ENCODE peak calls at places on chromosomes 3 and 15, in five cellular contexts. One of them, this sample, is unnamed.

GRCh38 chr15:59190291-59190690 is 16.4 kb upstream of the LDHAL6B start:
- DNase-seq in OCI-LY7: no peak
- DNase-seq in mesendoderm: no peak
- DNase-seq in GM23248: no peak
- DNase-seq in keratinocyte: no peak
- DNase-seq in this sample: no peak

GRCh38 chr3:50467932-50468331 is 35.5 kb downstream of the CACNA2D2 start:
- DNase-seq in OCI-LY7: no peak
- DNase-seq in mesendoderm: no peak
- DNase-seq in GM23248: no peak
- DNase-seq in keratinocyte: no peak
- DNase-seq in this sample: no peak

GRCh38 chr3:71385040-71385685 is 198.4 kb downstream of the FOXP1 start:
- DNase-seq in OCI-LY7: no peak
- DNase-seq in mesendoderm: no peak
- DNase-seq in GM23248: no peak
- DNase-seq in keratinocyte: no peak
- DNase-seq in this sample: no peak

GRCh38 chr15:57550640-57551039 is 41.1 kb upstream of the MYZAP start:
- DNase-seq in OCI-LY7: no peak
- DNase-seq in mesendoderm: peak; percentile 35
- DNase-seq in GM23248: no peak
- DNase-seq in keratinocyte: no peak
- DNase-seq in this sample: no peak

GRCh38 chr15:51286816-51287215 is 51.6 kb downstream of the CYP19A1 start:
- DNase-seq in OCI-LY7: no peak
- DNase-seq in mesendoderm: peak; percentile 73
- DNase-seq in GM23248: no peak
- DNase-seq in keratinocyte: no peak
- DNase-seq in this sample: no peak

GRCh38 chr3:8652323-8652987 is 7.9 kb upstream of the SSUH2 start:
- DNase-seq in OCI-LY7: no peak
- DNase-seq in mesendoderm: no peak
- DNase-seq in GM23248: no peak
- DNase-seq in keratinocyte: no peak
- DNase-seq in this sample: no peak

GRCh38 chr3:141231923-141232861 is 567 bp downstream of the PXYLP1 start:
- DNase-seq in OCI-LY7: no peak
- DNase-seq in mesendoderm: peak; percentile 62
- DNase-seq in GM23248: peak; percentile 45
- DNase-seq in keratinocyte: no peak
- DNase-seq in this sample: peak; percentile 19

GRCh38 chr15:88810449-88810848 is 7.2 kb downstream of the ACAN start:
- DNase-seq in OCI-LY7: no peak
- DNase-seq in mesendoderm: peak; percentile 73
- DNase-seq in GM23248: peak; percentile 48
- DNase-seq in keratinocyte: no peak
- DNase-seq in this sample: no peak

GRCh38 chr15:57031082-57031481 is 112.6 kb downstream of the TCF12 start:
- DNase-seq in OCI-LY7: no peak
- DNase-seq in mesendoderm: no peak
- DNase-seq in GM23248: no peak
- DNase-seq in keratinocyte: no peak
- DNase-seq in this sample: no peak

GRCh38 chr15:90266485-90266884 is 1.0 kb downstream of the NGRN start:
- DNase-seq in OCI-LY7: peak; percentile 20
- DNase-seq in mesendoderm: no peak
- DNase-seq in GM23248: peak; percentile 81
- DNase-seq in keratinocyte: no peak
- DNase-seq in this sample: peak; percentile 47

GRCh38 chr3:120399372-120399771 is 50.2 kb upstream of the LRRC58 start:
- DNase-seq in OCI-LY7: peak; percentile 26
- DNase-seq in mesendoderm: no peak
- DNase-seq in GM23248: no peak
- DNase-seq in keratinocyte: no peak
- DNase-seq in this sample: no peak

GRCh38 chr3:38004415-38005075 is 14.0 kb downstream of the VILL start:
- DNase-seq in OCI-LY7: peak; percentile 62
- DNase-seq in mesendoderm: peak; percentile 63
- DNase-seq in GM23248: peak; percentile 82
- DNase-seq in keratinocyte: no peak
- DNase-seq in this sample: peak; percentile 50

GRCh38 chr15:80242132-80242769 is 9.8 kb downstream of the CTXND1 start:
- DNase-seq in OCI-LY7: peak; percentile 51
- DNase-seq in mesendoderm: peak; percentile 97
- DNase-seq in GM23248: peak; percentile 59
- DNase-seq in keratinocyte: peak; percentile 11
- DNase-seq in this sample: no peak

GRCh38 chr3:146469206-146470017 is at the start of gene PLSCR2:
- DNase-seq in OCI-LY7: peak; percentile 87
- DNase-seq in mesendoderm: peak; percentile 61
- DNase-seq in GM23248: peak; percentile 30
- DNase-seq in keratinocyte: no peak
- DNase-seq in this sample: peak; percentile 71

GRCh38 chr3:85710490-85710889 is 751.7 kb downstream of the CADM2 start:
- DNase-seq in OCI-LY7: no peak
- DNase-seq in mesendoderm: no peak
- DNase-seq in GM23248: peak; percentile 22
- DNase-seq in keratinocyte: no peak
- DNase-seq in this sample: no peak

GRCh38 chr15:48603922-48604321 is 41.6 kb downstream of the FBN1 start:
- DNase-seq in OCI-LY7: no peak
- DNase-seq in mesendoderm: no peak
- DNase-seq in GM23248: peak; percentile 50
- DNase-seq in keratinocyte: no peak
- DNase-seq in this sample: no peak

GRCh38 chr3:32246079-32246675 is 7.7 kb downstream of the CMTM8 start:
- DNase-seq in OCI-LY7: no peak
- DNase-seq in mesendoderm: peak; percentile 37
- DNase-seq in GM23248: no peak
- DNase-seq in keratinocyte: no peak
- DNase-seq in this sample: no peak

GRCh38 chr3:94990952-94991705 is 928.3 kb downstream of the NSUN3 start:
- DNase-seq in OCI-LY7: no peak
- DNase-seq in mesendoderm: no peak
- DNase-seq in GM23248: no peak
- DNase-seq in keratinocyte: no peak
- DNase-seq in this sample: no peak

GRCh38 chr3:79125313-79125984 is 642.3 kb downstream of the ROBO1 start:
- DNase-seq in OCI-LY7: no peak
- DNase-seq in mesendoderm: no peak
- DNase-seq in GM23248: no peak
- DNase-seq in keratinocyte: no peak
- DNase-seq in this sample: no peak

GRCh38 chr3:81684739-81685395 is 76.6 kb downstream of the GBE1 start:
- DNase-seq in OCI-LY7: no peak
- DNase-seq in mesendoderm: no peak
- DNase-seq in GM23248: peak; percentile 47
- DNase-seq in keratinocyte: no peak
- DNase-seq in this sample: no peak

GRCh38 chr3:94049267-94049666 is 13.4 kb downstream of the DHFR2 start:
- DNase-seq in OCI-LY7: no peak
- DNase-seq in mesendoderm: no peak
- DNase-seq in GM23248: no peak
- DNase-seq in keratinocyte: no peak
- DNase-seq in this sample: no peak

GRCh38 chr15:70597056-70597603 is 166.2 kb downstream of the UACA start:
- DNase-seq in OCI-LY7: no peak
- DNase-seq in mesendoderm: no peak
- DNase-seq in GM23248: peak; percentile 15
- DNase-seq in keratinocyte: no peak
- DNase-seq in this sample: no peak

GRCh38 chr15:50702762-50703334 is 16.3 kb upstream of the TRPM7 start:
- DNase-seq in OCI-LY7: no peak
- DNase-seq in mesendoderm: no peak
- DNase-seq in GM23248: peak; percentile 37
- DNase-seq in keratinocyte: no peak
- DNase-seq in this sample: no peak

GRCh38 chr3:13142552-13143380 is 69.5 kb upstream of the IQSEC1 start:
- DNase-seq in OCI-LY7: no peak
- DNase-seq in mesendoderm: no peak
- DNase-seq in GM23248: no peak
- DNase-seq in keratinocyte: no peak
- DNase-seq in this sample: no peak

DNA sequence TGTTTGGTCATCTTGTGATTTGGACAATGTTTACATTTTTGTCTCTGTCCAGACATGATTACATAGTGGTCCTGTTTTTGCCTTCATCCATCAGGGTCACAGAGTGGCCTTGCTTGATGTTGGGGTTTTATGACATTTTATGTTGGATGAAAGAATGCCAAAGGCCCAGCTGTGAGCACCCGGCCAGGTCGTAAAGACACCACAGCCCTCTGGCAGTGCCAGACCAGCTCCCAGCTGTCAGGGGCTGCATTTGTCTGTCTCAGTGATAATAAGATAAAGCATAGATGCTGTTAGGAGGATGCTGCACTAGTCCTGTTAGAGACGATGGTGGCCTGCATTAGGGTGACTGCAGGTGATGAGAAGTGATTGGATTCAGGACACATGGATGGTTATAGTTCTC is 117.5 kb downstream of the FAM174B start:
- DNase-seq in OCI-LY7: no peak
- DNase-seq in mesendoderm: no peak
- DNase-seq in GM23248: no peak
- DNase-seq in keratinocyte: no peak
- DNase-seq in this sample: no peak
- H3K27ac ChIP-seq in OCI-LY7: no peak overlapping the region
- H3K27ac ChIP-seq in mesendoderm: no peak overlapping the region
- H3K27ac ChIP-seq in GM23248: no peak overlapping the region
- H3K27ac ChIP-seq in keratinocyte: no peak overlapping the region
- H3K27ac ChIP-seq in this sample: no peak overlapping the region

DNA sequence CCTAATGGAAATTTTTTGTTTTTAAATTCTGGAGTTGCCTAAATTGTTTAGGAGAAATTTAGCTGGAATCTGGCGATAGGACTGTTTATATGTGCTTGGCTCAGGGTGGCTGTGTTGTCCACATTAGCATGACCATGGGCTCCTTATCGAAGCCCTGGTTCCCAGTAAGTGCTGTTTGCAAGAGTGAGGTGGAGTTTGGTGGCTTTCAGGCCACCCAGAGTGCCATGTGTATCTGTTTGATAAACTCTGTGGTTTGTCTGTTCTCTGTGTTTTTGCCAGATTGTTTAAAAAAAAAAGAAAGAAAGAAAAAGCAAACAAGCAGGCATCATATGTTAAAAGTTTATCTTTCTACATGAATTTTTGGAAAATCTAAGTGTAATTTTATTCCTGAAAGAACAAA is 51.5 kb downstream of the PLCL2 start:
- DNase-seq in OCI-LY7: no peak
- DNase-seq in mesendoderm: no peak
- DNase-seq in GM23248: no peak
- DNase-seq in keratinocyte: no peak
- DNase-seq in this sample: peak; percentile 33
- H3K4me1 ChIP-seq in OCI-LY7: no peaks in the 10 kb centered on the region
- H3K4me1 ChIP-seq in mesendoderm: no peaks in the 10 kb centered on the region
- H3K4me1 ChIP-seq in GM23248: peaks cover 8% of the 10 kb centered on the region
- H3K4me1 ChIP-seq in keratinocyte: no peaks in the 10 kb centered on the region
- H3K4me1 ChIP-seq in this sample: peaks cover 88% of the 10 kb centered on the region

GRCh38 chr15:74137544-74137920 is 7.1 kb downstream of the ISLR2 start:
- DNase-seq in OCI-LY7: no peak
- DNase-seq in mesendoderm: no peak
- DNase-seq in GM23248: no peak
- DNase-seq in keratinocyte: no peak
- DNase-seq in this sample: no peak

GRCh38 chr15:74134387-74135027 is 4.1 kb downstream of the ISLR2 start:
- DNase-seq in OCI-LY7: no peak
- DNase-seq in mesendoderm: peak; percentile 89
- DNase-seq in GM23248: peak; percentile 74
- DNase-seq in keratinocyte: no peak
- DNase-seq in this sample: no peak

GRCh38 chr15:74138642-74139041 is 8.3 kb downstream of the ISLR2 start:
- DNase-seq in OCI-LY7: no peak
- DNase-seq in mesendoderm: no peak
- DNase-seq in GM23248: no peak
- DNase-seq in keratinocyte: no peak
- DNase-seq in this sample: no peak

GRCh38 chr15:74135041-74135565 is 4.7 kb downstream of the ISLR2 start:
- DNase-seq in OCI-LY7: no peak
- DNase-seq in mesendoderm: no peak
- DNase-seq in GM23248: no peak
- DNase-seq in keratinocyte: no peak
- DNase-seq in this sample: no peak

DNA sequence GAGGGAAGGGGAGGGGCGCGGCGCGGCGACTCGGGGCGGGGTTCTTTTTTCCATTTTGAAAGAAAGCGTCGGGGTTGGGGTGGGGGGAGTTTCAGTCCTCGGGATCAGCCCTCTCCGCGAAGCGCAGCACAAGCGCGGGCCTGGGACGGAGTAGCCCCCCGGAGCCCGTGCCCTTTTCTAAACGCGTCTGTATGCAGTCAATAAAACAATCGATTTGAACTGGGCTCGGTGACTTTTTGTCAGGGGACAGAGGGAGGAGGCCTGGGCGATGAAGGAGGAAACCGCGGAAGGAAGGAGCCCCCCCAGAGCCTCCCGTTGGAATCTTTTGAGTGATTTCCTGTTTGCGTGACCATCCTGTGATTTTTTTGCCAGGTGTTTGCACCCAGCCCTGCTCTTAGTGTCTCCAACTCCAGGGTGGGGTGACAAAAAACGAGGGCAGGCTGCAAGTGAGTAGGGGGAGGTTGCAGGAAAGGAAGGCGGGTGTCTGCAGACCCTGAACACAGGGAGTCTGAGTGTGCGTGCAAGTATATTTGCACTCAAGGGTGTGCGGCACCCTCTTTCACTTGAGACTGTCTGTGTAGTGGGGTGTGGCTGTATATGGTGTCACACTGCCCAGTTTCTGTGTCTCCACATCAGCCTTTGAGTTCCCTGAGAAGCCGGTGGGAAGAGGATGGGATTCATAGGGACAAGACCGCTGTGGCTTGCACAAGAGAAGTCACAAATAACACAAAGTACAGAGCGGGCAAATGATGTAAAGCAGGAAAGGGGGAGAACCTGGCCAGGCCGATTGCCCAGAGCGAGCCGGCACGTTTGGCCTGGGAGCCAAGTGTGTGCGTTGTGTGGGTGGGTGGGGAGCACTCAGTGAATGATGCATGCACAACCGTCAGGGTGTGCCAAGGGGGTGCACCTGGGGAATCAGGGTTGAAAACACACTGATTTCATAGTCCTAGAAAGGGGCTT is 6.5 kb downstream of the ISLR2 start:
- DNase-seq in OCI-LY7: no peak
- DNase-seq in mesendoderm: no peak
- DNase-seq in GM23248: peak; percentile 31
- DNase-seq in keratinocyte: no peak
- DNase-seq in this sample: no peak
- H3K4me3 ChIP-seq in OCI-LY7: no peak overlapping the region
- H3K4me3 ChIP-seq in mesendoderm: no peak overlapping the region
- H3K4me3 ChIP-seq in GM23248: peak overlapping the region; percentile 63
- H3K4me3 ChIP-seq in keratinocyte: no peak overlapping the region
- H3K4me3 ChIP-seq in this sample: no peak overlapping the region

DNA sequence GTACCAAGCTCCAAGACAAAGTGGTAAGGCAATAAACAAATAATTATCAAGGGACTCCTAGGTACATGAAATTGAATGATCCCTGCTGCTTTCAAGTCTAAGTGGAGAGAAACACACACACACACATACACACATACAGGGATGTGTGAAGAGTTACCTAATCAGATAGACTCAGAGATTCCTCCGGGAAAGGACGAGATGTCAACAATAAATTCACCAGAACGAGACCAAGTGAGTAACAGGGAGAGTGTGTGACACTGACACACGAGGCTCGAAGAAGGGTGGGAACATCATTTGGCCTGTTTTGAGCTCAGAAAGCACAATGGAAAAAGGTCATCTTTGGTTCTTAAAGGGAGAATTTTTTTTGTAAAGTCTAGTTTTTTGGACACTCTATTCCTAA is 13.3 kb downstream of the LRIG1 start:
- DNase-seq in OCI-LY7: no peak
- DNase-seq in mesendoderm: no peak
- DNase-seq in GM23248: peak; percentile 71
- DNase-seq in keratinocyte: no peak
- DNase-seq in this sample: no peak
- H3K27ac ChIP-seq in OCI-LY7: no peak overlapping the region
- H3K27ac ChIP-seq in mesendoderm: no peak overlapping the region
- H3K27ac ChIP-seq in GM23248: no peak overlapping the region
- H3K27ac ChIP-seq in keratinocyte: no peak overlapping the region
- H3K27ac ChIP-seq in this sample: no peak overlapping the region

This sample was measured in CD4-positive, alpha-beta memory T cell.